ENCODE peak calls at places on chromosomes 7 and 10, in nine cellular contexts. F is spleen; J is AG04450; E is adrenal gland; T is stimulated activated CD8-positive, alpha-beta memory T cell treated with anti-CD3 and anti-CD28 coated beads, Interleukin-2, amount 100 ng/mL, for 1 hour; D is cardiac muscle cell; N is activated CD4-positive, alpha-beta T cell treated with anti-CD3 and anti-CD28 coated beads, Interleukin-2, amount 50 U/mL, for 24 hours; H is activated naive CD4-positive, alpha-beta T cell treated with anti-CD3 and anti-CD28 coated beads, Interleukin-2, amount 10 ng/mL, durations not matched to agents 7 days and 5 days; O is NCI-H82. U is an unnamed sample.

GRCh38 chr7:110170762-110171161 is 920.2 kb upstream of the LRRN3 start:
- DNase-seq in F (no peak), J (no peak), E (no peak), T (no peak), D (no peak), N (no peak), H (no peak), O (no peak), U (no peak)

GRCh38 chr10:75441196-75441595 is 9.8 kb downstream of the LRMDA start:
- DNase-seq in F (no peak), J (no peak), E (no peak), T (no peak), D (no peak), N (no peak), H (no peak), O (no peak), U (no peak)

GRCh38 chr10:61567729-61568128 is 95.0 kb upstream of the CABCOCO1 start:
- DNase-seq in F (no peak), J (no peak), E (no peak), T (no peak), D (no peak), N (no peak), H (no peak), O (no peak), U (no peak)

GRCh38 chr7:151724250-151724915 is 152.5 kb downstream of the PRKAG2 start:
- DNase-seq in F (no peak), J (no peak), E (no peak), T (no peak), D (no peak), N (no peak), H (no peak), O (no peak), U (no peak)

GRCh38 chr10:68153473-68154210 is 44.4 kb downstream of the MYPN start:
- DNase-seq in F (no peak), J (peak; percentile 88), E (peak; percentile 80), T (no peak), D (peak; percentile 92), N (no peak), H (no peak), O (peak; percentile 22), U (no peak)

GRCh38 chr7:150323682-150324365 is 479 bp upstream of the ACTR3C start:
- DNase-seq in F (no peak), J (no peak), E (no peak), T (no peak), D (peak; percentile 22), N (no peak), H (no peak), O (peak; percentile 61), U (no peak)

GRCh38 chr10:54585572-54585971 is 215.5 kb downstream of the PCDH15 start:
- DNase-seq in F (no peak), J (no peak), E (no peak), T (no peak), D (no peak), N (no peak), H (no peak), O (no peak), U (no peak)

GRCh38 chr10:34397324-34397723 is 417.8 kb downstream of the PARD3 start:
- DNase-seq in F (no peak), J (no peak), E (no peak), T (no peak), D (peak; percentile 80), N (no peak), H (no peak), O (no peak), U (no peak)

GRCh38 chr7:34067406-34067805 is 162.1 kb downstream of the BMPER start:
- DNase-seq in F (no peak), J (no peak), E (no peak), T (no peak), D (no peak), N (no peak), H (no peak), O (no peak), U (no peak)

GRCh38 chr10:557792-558328 is 131.6 kb downstream of the DIP2C start:
- DNase-seq in F (no peak), J (no peak), E (peak; percentile 10), T (no peak), D (peak; percentile 25), N (no peak), H (peak; percentile 62), O (peak; percentile 25), U (no peak)

GRCh38 chr7:74027683-74028320 is at the start of gene ELN:
- DNase-seq in F (no peak), J (no peak), E (peak; percentile 46), T (no peak), D (peak; percentile 92), N (no peak), H (no peak), O (no peak), U (no peak)

GRCh38 chr10:63383141-63383540 is 82.6 kb downstream of the JMJD1C start:
- DNase-seq in F (no peak), J (no peak), E (no peak), T (no peak), D (no peak), N (no peak), H (no peak), O (no peak), U (no peak)

GRCh38 chr7:137423321-137423720 is 79.8 kb upstream of the PTN start:
- DNase-seq in F (no peak), J (peak; percentile 51), E (no peak), T (no peak), D (no peak), N (no peak), H (no peak), O (no peak), U (no peak)

GRCh38 chr10:132984801-132985545 is 42.6 kb upstream of the CFAP46 start:
- DNase-seq in F (peak; percentile 68), J (no peak), E (no peak), T (no peak), D (no peak), N (no peak), H (no peak), O (no peak), U (no peak)

GRCh38 chr7:92135100-92135429 is 788 bp upstream of the CYP51A1 start:
- DNase-seq in F (no peak), J (no peak), E (peak; percentile 19), T (no peak), D (peak; percentile 46), N (no peak), H (peak; percentile 42), O (peak; percentile 71), U (no peak)

GRCh38 chr7:5595545-5596045 is 172.0 kb upstream of the TNRC18 start:
- DNase-seq in F (no peak), J (no peak), E (peak; percentile 42), T (no peak), D (no peak), N (no peak), H (no peak), O (no peak), U (no peak)

GRCh38 chr7:120805636-120806388 is 52.1 kb downstream of the TSPAN12 start:
- DNase-seq in F (no peak), J (no peak), E (peak; percentile 43), T (peak; percentile 19), D (peak; percentile 74), N (no peak), H (peak; percentile 60), O (peak; percentile 90), U (peak; percentile 29)

GRCh38 chr7:69656890-69657289 is 58.6 kb downstream of the AUTS2 start:
- DNase-seq in F (no peak), J (no peak), E (peak; percentile 64), T (no peak), D (peak; percentile 47), N (no peak), H (no peak), O (peak; percentile 90), U (no peak)

GRCh38 chr10:122864901-122865300 is 14.5 kb downstream of the FAM24B start:
- DNase-seq in F (no peak), J (no peak), E (no peak), T (no peak), D (peak; percentile 35), N (no peak), H (no peak), O (no peak), U (no peak)

GRCh38 chr7:131745645-131746248 is 189.3 kb upstream of the PODXL start:
- DNase-seq in F (no peak), J (no peak), E (peak; percentile 22), T (no peak), D (peak; percentile 60), N (no peak), H (peak; percentile 48), O (no peak), U (no peak)

GRCh38 chr7:54961391-54961790 is 57.4 kb upstream of the EGFR start:
- DNase-seq in F (no peak), J (no peak), E (no peak), T (no peak), D (no peak), N (no peak), H (no peak), O (no peak), U (no peak)

U was measured in CD8-positive, alpha-beta T cell.